ENCODE peak calls at places on chromosomes 5 and 9, in eight cellular contexts. I is endothelial cell of umbilical vein, N is HCT116, S is neural progenitor cell, O is fibroblast of lung, B is GM12878, K is mesenchymal stem cell, D is kidney. G is an unnamed sample. For H3K36me3, the result is how much of the 10 kb centered on the place peaks cover.

GRCh38 chr9:14883310-14883944 is 26.8 kb downstream of the FREM1 start:
- DNase-seq in I (no peak), O (no peak), D (no peak), N (no peak), B (no peak), S (no peak), K (no peak), G (no peak)

GRCh38 chr9:123925820-123926219 is 4.1 kb downstream of the DENND1A start:
- DNase-seq in D (no peak), I (no peak), B (no peak), O (peak), S (no peak), K (peak), N (no peak), G (no peak)

GRCh38 chr5:110815916-110816605 is 77.3 kb downstream of the SLC25A46 start:
- DNase-seq in K (peak), N (no peak), B (no peak), S (no peak), I (peak), D (no peak), O (peak), G (no peak)

GRCh38 chr9:117720987-117721386 is 16.8 kb downstream of the TLR4 start:
- DNase-seq in N (no peak), I (no peak), D (no peak), S (no peak), K (no peak), O (no peak), B (no peak), G (no peak)

GRCh38 chr5:67152400-67152799 is 44.2 kb downstream of the CD180 start:
- DNase-seq in O (no peak), D (no peak), I (no peak), S (no peak), N (no peak), K (no peak), B (no peak), G (no peak)

GRCh38 chr9:135085830-135086546 is 1.5 kb upstream of the OLFM1 start:
- DNase-seq in I (peak), K (peak), S (peak), O (peak), N (peak), D (peak), B (no peak), G (peak)

GRCh38 chr9:99400184-99400731 is 178.2 kb downstream of the SEC61B start:
- DNase-seq in S (peak), K (peak), O (no peak), D (peak), N (no peak), I (no peak), B (no peak), G (no peak)

GRCh38 chr9:131402073-131402472 is 8.2 kb downstream of the PRRC2B start:
- DNase-seq in K (peak), I (no peak), S (no peak), D (no peak), O (peak), N (no peak), B (no peak), G (no peak)

GRCh38 chr5:67268233-67269011 is 71.8 kb upstream of the CD180 start:
- DNase-seq in O (peak), K (peak), B (no peak), N (no peak), I (peak), D (peak), S (peak), G (peak)

GRCh38 chr5:139494832-139495231 is 12.3 kb upstream of the STING1 start:
- DNase-seq in O (peak), N (no peak), B (no peak), K (peak), S (no peak), D (no peak), I (peak), G (no peak)

GRCh38 chr9:100108572-100108971 is 9.5 kb downstream of the INVS start:
- DNase-seq in D (no peak), K (peak), I (no peak), S (no peak), N (no peak), B (no peak), O (no peak), G (no peak)

GRCh38 chr9:16721972-16722371 is 148.5 kb downstream of the BNC2 start:
- DNase-seq in K (peak), N (no peak), S (no peak), D (no peak), B (no peak), I (peak), O (peak), G (no peak)

GRCh38 chr9:78383130-78383529 is 86.2 kb downstream of the PSAT1 start:
- DNase-seq in I (no peak), N (no peak), O (peak), D (no peak), B (no peak), K (no peak), S (no peak), G (no peak)

GRCh38 chr5:373710-374602 is 52.4 kb downstream of the AHRR start:
- DNase-seq in I (peak), D (peak), B (no peak), S (peak), O (peak), N (no peak), K (peak), G (peak)
- H3K9ac ChIP-seq in I (peak), D (no peak), B (peak), S (no peak), O (peak), N (peak), K (peak), G (no peak)

DNA sequence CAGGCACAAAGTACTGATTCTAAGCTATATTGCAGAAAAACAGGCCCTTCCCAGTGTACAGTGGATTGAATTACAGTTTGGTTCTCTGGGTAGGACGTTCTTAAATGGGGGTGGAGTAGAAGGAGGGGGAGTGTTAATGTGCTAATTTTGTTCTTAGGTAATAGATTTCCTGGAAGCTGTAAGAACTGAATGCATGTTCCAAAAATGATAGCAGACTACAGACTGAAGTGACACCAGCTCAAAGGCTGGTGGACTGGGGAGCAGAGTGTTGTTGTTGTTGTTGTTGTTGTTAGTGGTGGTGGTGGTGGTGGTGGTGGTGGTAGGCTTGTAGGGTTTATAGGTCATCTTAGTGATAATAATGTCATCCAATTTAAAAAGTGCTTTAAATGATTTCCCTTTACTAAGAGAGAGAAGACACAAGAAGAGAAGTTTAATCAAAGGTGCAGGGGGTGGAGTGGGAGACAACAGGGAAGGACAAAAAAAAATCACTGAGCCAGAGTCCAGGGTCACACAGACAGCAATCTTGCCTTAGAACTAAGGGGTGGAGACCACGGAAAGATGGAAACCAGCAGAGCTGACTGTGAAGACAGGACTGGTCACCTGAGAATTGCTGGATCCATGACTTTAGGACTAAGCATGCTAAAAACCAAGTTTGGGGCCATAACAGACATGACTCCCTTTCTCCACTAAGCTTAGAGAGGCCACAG is 27.0 kb downstream of the TTLL11 start:
- DNase-seq in I (no peak), N (no peak), K (no peak), S (no peak), B (no peak), O (no peak), D (no peak), G (no peak)
- H3K27ac ChIP-seq in I (no peak), N (no peak), K (no peak), S (no peak), B (no peak), O (no peak), D (no peak), G (no peak)

DNA sequence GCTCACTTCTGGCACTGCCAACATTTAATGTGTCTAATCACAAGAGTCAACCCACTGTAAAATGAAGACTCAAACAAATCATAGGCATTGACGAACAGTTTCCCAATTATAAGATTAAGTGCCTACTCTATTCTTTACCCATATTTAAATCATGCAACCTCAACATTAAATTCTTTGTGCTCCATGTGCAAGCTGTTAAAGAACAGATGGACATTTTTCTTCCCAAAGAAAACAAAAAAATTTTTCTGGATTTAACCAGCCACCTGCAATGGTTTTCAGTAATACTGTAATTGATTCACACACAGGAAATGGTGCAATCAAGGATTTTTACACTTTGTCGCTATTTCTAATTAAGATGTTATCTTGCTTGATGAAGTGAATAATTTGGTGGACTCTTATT is 3.6 kb downstream of the HNRNPK start:
- DNase-seq in K (no peak), B (no peak), N (no peak), S (no peak), O (no peak), I (no peak), D (no peak), G (no peak)
- H3K36me3 ChIP-seq in K (half or more), B (under half), N (half or more), S (half or more), O (under half), I (under half), D (half or more), G (under half)

GRCh38 chr5:125440905-125441304 is 694.5 kb upstream of the ZNF608 start:
- DNase-seq in S (no peak), N (no peak), K (no peak), O (no peak), D (no peak), B (no peak), I (no peak), G (no peak)
- H3K9ac ChIP-seq in S (no peak), N (no peak), K (no peak), O (no peak), D (no peak), B (no peak), I (no peak), G (no peak)

GRCh38 chr9:129170229-129170628 is 7.8 kb downstream of the IER5L start:
- DNase-seq in K (peak), D (no peak), I (peak), O (peak), S (no peak), N (peak), B (no peak), G (no peak)
- H3K27ac ChIP-seq in K (no peak), D (no peak), I (peak), O (no peak), S (no peak), N (peak), B (no peak), G (no peak)